ENCODE peak calls at places on chromosomes 11 and 22, in eight cellular contexts. One of them, this sample, is unnamed.

GRCh38 chr22:45096256-45096907 is 67.3 kb upstream of the NUP50 start:
- DNase-seq in SW 1271: no peak
- DNase-seq in stomach: peak
- DNase-seq in activated effector memory CD4-positive, alpha-beta T cell treated with anti-CD3 and anti-CD28 coated beads, Interleukin-2, amount 50 U/mL, for 16 hours: peak
- DNase-seq in MV-4-11: peak
- DNase-seq in T47D: peak
- DNase-seq in GM23248: peak
- DNase-seq in transverse colon: peak
- DNase-seq in this sample: no peak

GRCh38 chr11:16361108-16361869 is 4.9 kb upstream of the SOX6 start:
- DNase-seq in SW 1271: no peak
- DNase-seq in stomach: no peak
- DNase-seq in activated effector memory CD4-positive, alpha-beta T cell treated with anti-CD3 and anti-CD28 coated beads, Interleukin-2, amount 50 U/mL, for 16 hours: no peak
- DNase-seq in MV-4-11: no peak
- DNase-seq in T47D: no peak
- DNase-seq in GM23248: no peak
- DNase-seq in transverse colon: no peak
- DNase-seq in this sample: no peak

GRCh38 chr11:13448876-13449275 is 14.1 kb downstream of the BTBD10 start:
- DNase-seq in SW 1271: no peak
- DNase-seq in stomach: no peak
- DNase-seq in activated effector memory CD4-positive, alpha-beta T cell treated with anti-CD3 and anti-CD28 coated beads, Interleukin-2, amount 50 U/mL, for 16 hours: no peak
- DNase-seq in MV-4-11: peak
- DNase-seq in T47D: no peak
- DNase-seq in GM23248: peak
- DNase-seq in transverse colon: no peak
- DNase-seq in this sample: no peak

GRCh38 chr22:32876516-32876915 is 75.0 kb downstream of the TIMP3 start:
- DNase-seq in SW 1271: no peak
- DNase-seq in stomach: no peak
- DNase-seq in activated effector memory CD4-positive, alpha-beta T cell treated with anti-CD3 and anti-CD28 coated beads, Interleukin-2, amount 50 U/mL, for 16 hours: no peak
- DNase-seq in MV-4-11: no peak
- DNase-seq in T47D: no peak
- DNase-seq in GM23248: no peak
- DNase-seq in transverse colon: no peak
- DNase-seq in this sample: no peak

GRCh38 chr11:62832346-62833234 is at the start of gene TEX54:
- DNase-seq in SW 1271: no peak
- DNase-seq in stomach: peak
- DNase-seq in activated effector memory CD4-positive, alpha-beta T cell treated with anti-CD3 and anti-CD28 coated beads, Interleukin-2, amount 50 U/mL, for 16 hours: peak
- DNase-seq in MV-4-11: peak
- DNase-seq in T47D: no peak
- DNase-seq in GM23248: peak
- DNase-seq in transverse colon: peak
- DNase-seq in this sample: peak

GRCh38 chr22:17706451-17706900 is 67.8 kb downstream of the BID start:
- DNase-seq in SW 1271: peak
- DNase-seq in stomach: peak
- DNase-seq in activated effector memory CD4-positive, alpha-beta T cell treated with anti-CD3 and anti-CD28 coated beads, Interleukin-2, amount 50 U/mL, for 16 hours: peak
- DNase-seq in MV-4-11: peak
- DNase-seq in T47D: peak
- DNase-seq in GM23248: peak
- DNase-seq in transverse colon: peak
- DNase-seq in this sample: no peak

GRCh38 chr11:124801014-124801413 is 808 bp upstream of the MSANTD2 start:
- DNase-seq in SW 1271: no peak
- DNase-seq in stomach: no peak
- DNase-seq in activated effector memory CD4-positive, alpha-beta T cell treated with anti-CD3 and anti-CD28 coated beads, Interleukin-2, amount 50 U/mL, for 16 hours: no peak
- DNase-seq in MV-4-11: peak
- DNase-seq in T47D: no peak
- DNase-seq in GM23248: peak
- DNase-seq in transverse colon: no peak
- DNase-seq in this sample: no peak

GRCh38 chr11:23730307-23730998 is 766.4 kb upstream of the LUZP2 start:
- DNase-seq in SW 1271: no peak
- DNase-seq in stomach: no peak
- DNase-seq in activated effector memory CD4-positive, alpha-beta T cell treated with anti-CD3 and anti-CD28 coated beads, Interleukin-2, amount 50 U/mL, for 16 hours: no peak
- DNase-seq in MV-4-11: no peak
- DNase-seq in T47D: peak
- DNase-seq in GM23248: no peak
- DNase-seq in transverse colon: no peak
- DNase-seq in this sample: no peak

GRCh38 chr11:2484576-2485125 is 39.8 kb downstream of the KCNQ1 start:
- DNase-seq in SW 1271: no peak
- DNase-seq in stomach: no peak
- DNase-seq in activated effector memory CD4-positive, alpha-beta T cell treated with anti-CD3 and anti-CD28 coated beads, Interleukin-2, amount 50 U/mL, for 16 hours: no peak
- DNase-seq in MV-4-11: no peak
- DNase-seq in T47D: no peak
- DNase-seq in GM23248: no peak
- DNase-seq in transverse colon: no peak
- DNase-seq in this sample: peak

GRCh38 chr22:37229805-37230672 is 14.0 kb downstream of the RAC2 start:
- DNase-seq in SW 1271: no peak
- DNase-seq in stomach: peak
- DNase-seq in activated effector memory CD4-positive, alpha-beta T cell treated with anti-CD3 and anti-CD28 coated beads, Interleukin-2, amount 50 U/mL, for 16 hours: peak
- DNase-seq in MV-4-11: peak
- DNase-seq in T47D: no peak
- DNase-seq in GM23248: peak
- DNase-seq in transverse colon: peak
- DNase-seq in this sample: peak

GRCh38 chr22:38788016-38788415 is 5.9 kb downstream of the DNAL4 start:
- DNase-seq in SW 1271: no peak
- DNase-seq in stomach: no peak
- DNase-seq in activated effector memory CD4-positive, alpha-beta T cell treated with anti-CD3 and anti-CD28 coated beads, Interleukin-2, amount 50 U/mL, for 16 hours: no peak
- DNase-seq in MV-4-11: no peak
- DNase-seq in T47D: no peak
- DNase-seq in GM23248: peak
- DNase-seq in transverse colon: no peak
- DNase-seq in this sample: no peak

GRCh38 chr11:62130498-62131464 is 7.0 kb downstream of the INCENP start:
- DNase-seq in SW 1271: no peak
- DNase-seq in stomach: peak
- DNase-seq in activated effector memory CD4-positive, alpha-beta T cell treated with anti-CD3 and anti-CD28 coated beads, Interleukin-2, amount 50 U/mL, for 16 hours: peak
- DNase-seq in MV-4-11: peak
- DNase-seq in T47D: no peak
- DNase-seq in GM23248: no peak
- DNase-seq in transverse colon: no peak
- DNase-seq in this sample: peak

GRCh38 chr11:43268161-43268560 is 43.6 kb upstream of the API5 start:
- DNase-seq in SW 1271: no peak
- DNase-seq in stomach: peak
- DNase-seq in activated effector memory CD4-positive, alpha-beta T cell treated with anti-CD3 and anti-CD28 coated beads, Interleukin-2, amount 50 U/mL, for 16 hours: no peak
- DNase-seq in MV-4-11: no peak
- DNase-seq in T47D: no peak
- DNase-seq in GM23248: no peak
- DNase-seq in transverse colon: no peak
- DNase-seq in this sample: peak

GRCh38 chr11:26761382-26761781 is 39.5 kb upstream of the SLC5A12 start:
- DNase-seq in SW 1271: no peak
- DNase-seq in stomach: no peak
- DNase-seq in activated effector memory CD4-positive, alpha-beta T cell treated with anti-CD3 and anti-CD28 coated beads, Interleukin-2, amount 50 U/mL, for 16 hours: no peak
- DNase-seq in MV-4-11: no peak
- DNase-seq in T47D: no peak
- DNase-seq in GM23248: peak
- DNase-seq in transverse colon: no peak
- DNase-seq in this sample: no peak

GRCh38 chr11:62999649-63000048 is 14.9 kb upstream of the SLC22A6 start:
- DNase-seq in SW 1271: no peak
- DNase-seq in stomach: peak
- DNase-seq in activated effector memory CD4-positive, alpha-beta T cell treated with anti-CD3 and anti-CD28 coated beads, Interleukin-2, amount 50 U/mL, for 16 hours: no peak
- DNase-seq in MV-4-11: no peak
- DNase-seq in T47D: no peak
- DNase-seq in GM23248: no peak
- DNase-seq in transverse colon: no peak
- DNase-seq in this sample: no peak

GRCh38 chr11:78651923-78652602 is 77.4 kb upstream of the NARS2 start:
- DNase-seq in SW 1271: no peak
- DNase-seq in stomach: no peak
- DNase-seq in activated effector memory CD4-positive, alpha-beta T cell treated with anti-CD3 and anti-CD28 coated beads, Interleukin-2, amount 50 U/mL, for 16 hours: no peak
- DNase-seq in MV-4-11: no peak
- DNase-seq in T47D: no peak
- DNase-seq in GM23248: no peak
- DNase-seq in transverse colon: no peak
- DNase-seq in this sample: no peak

GRCh38 chr11:66289548-66290331 is 797 bp upstream of the YIF1A start:
- DNase-seq in SW 1271: no peak
- DNase-seq in stomach: peak
- DNase-seq in activated effector memory CD4-positive, alpha-beta T cell treated with anti-CD3 and anti-CD28 coated beads, Interleukin-2, amount 50 U/mL, for 16 hours: peak
- DNase-seq in MV-4-11: peak
- DNase-seq in T47D: peak
- DNase-seq in GM23248: peak
- DNase-seq in transverse colon: peak
- DNase-seq in this sample: peak

GRCh38 chr11:124098142-124098541 is 17.1 kb upstream of the VWA5A start:
- DNase-seq in SW 1271: no peak
- DNase-seq in stomach: no peak
- DNase-seq in activated effector memory CD4-positive, alpha-beta T cell treated with anti-CD3 and anti-CD28 coated beads, Interleukin-2, amount 50 U/mL, for 16 hours: no peak
- DNase-seq in MV-4-11: no peak
- DNase-seq in T47D: no peak
- DNase-seq in GM23248: no peak
- DNase-seq in transverse colon: no peak
- DNase-seq in this sample: no peak

GRCh38 chr11:118129475-118130196 is 23.0 kb downstream of the SCN4B start:
- DNase-seq in SW 1271: no peak
- DNase-seq in stomach: no peak
- DNase-seq in activated effector memory CD4-positive, alpha-beta T cell treated with anti-CD3 and anti-CD28 coated beads, Interleukin-2, amount 50 U/mL, for 16 hours: no peak
- DNase-seq in MV-4-11: peak
- DNase-seq in T47D: no peak
- DNase-seq in GM23248: no peak
- DNase-seq in transverse colon: no peak
- DNase-seq in this sample: no peak

GRCh38 chr11:120184371-120184945 is 26.4 kb upstream of the OAF start:
- DNase-seq in SW 1271: no peak
- DNase-seq in stomach: peak
- DNase-seq in activated effector memory CD4-positive, alpha-beta T cell treated with anti-CD3 and anti-CD28 coated beads, Interleukin-2, amount 50 U/mL, for 16 hours: peak
- DNase-seq in MV-4-11: no peak
- DNase-seq in T47D: no peak
- DNase-seq in GM23248: peak
- DNase-seq in transverse colon: no peak
- DNase-seq in this sample: peak

GRCh38 chr11:109267293-109268095 is 154.5 kb upstream of the C11orf87 start:
- DNase-seq in SW 1271: no peak
- DNase-seq in stomach: no peak
- DNase-seq in activated effector memory CD4-positive, alpha-beta T cell treated with anti-CD3 and anti-CD28 coated beads, Interleukin-2, amount 50 U/mL, for 16 hours: no peak
- DNase-seq in MV-4-11: peak
- DNase-seq in T47D: no peak
- DNase-seq in GM23248: peak
- DNase-seq in transverse colon: no peak
- DNase-seq in this sample: no peak

GRCh38 chr11:109033627-109034340 is 368.9 kb downstream of the DDX10 start:
- DNase-seq in SW 1271: no peak
- DNase-seq in stomach: no peak
- DNase-seq in activated effector memory CD4-positive, alpha-beta T cell treated with anti-CD3 and anti-CD28 coated beads, Interleukin-2, amount 50 U/mL, for 16 hours: no peak
- DNase-seq in MV-4-11: no peak
- DNase-seq in T47D: no peak
- DNase-seq in GM23248: peak
- DNase-seq in transverse colon: no peak
- DNase-seq in this sample: no peak

GRCh38 chr22:31056986-31057599 is 24.0 kb upstream of the SMTN start:
- DNase-seq in SW 1271: no peak
- DNase-seq in stomach: no peak
- DNase-seq in activated effector memory CD4-positive, alpha-beta T cell treated with anti-CD3 and anti-CD28 coated beads, Interleukin-2, amount 50 U/mL, for 16 hours: no peak
- DNase-seq in MV-4-11: no peak
- DNase-seq in T47D: no peak
- DNase-seq in GM23248: no peak
- DNase-seq in transverse colon: no peak
- DNase-seq in this sample: no peak

GRCh38 chr11:86644291-86644690 is 28.1 kb downstream of the ME3 start:
- DNase-seq in SW 1271: no peak
- DNase-seq in stomach: no peak
- DNase-seq in activated effector memory CD4-positive, alpha-beta T cell treated with anti-CD3 and anti-CD28 coated beads, Interleukin-2, amount 50 U/mL, for 16 hours: no peak
- DNase-seq in MV-4-11: peak
- DNase-seq in T47D: no peak
- DNase-seq in GM23248: peak
- DNase-seq in transverse colon: no peak
- DNase-seq in this sample: no peak

GRCh38 chr22:27627444-27627833 is 174.1 kb downstream of the MN1 start:
- DNase-seq in SW 1271: no peak
- DNase-seq in stomach: no peak
- DNase-seq in activated effector memory CD4-positive, alpha-beta T cell treated with anti-CD3 and anti-CD28 coated beads, Interleukin-2, amount 50 U/mL, for 16 hours: no peak
- DNase-seq in MV-4-11: peak
- DNase-seq in T47D: no peak
- DNase-seq in GM23248: peak
- DNase-seq in transverse colon: no peak
- DNase-seq in this sample: no peak

GRCh38 chr22:43035250-43035649 is 20.3 kb upstream of the PACSIN2 start:
- DNase-seq in SW 1271: no peak
- DNase-seq in stomach: no peak
- DNase-seq in activated effector memory CD4-positive, alpha-beta T cell treated with anti-CD3 and anti-CD28 coated beads, Interleukin-2, amount 50 U/mL, for 16 hours: no peak
- DNase-seq in MV-4-11: no peak
- DNase-seq in T47D: no peak
- DNase-seq in GM23248: no peak
- DNase-seq in transverse colon: no peak
- DNase-seq in this sample: no peak

GRCh38 chr22:33883961-33884808 is 36.1 kb downstream of the LARGE1 start:
- DNase-seq in SW 1271: no peak
- DNase-seq in stomach: no peak
- DNase-seq in activated effector memory CD4-positive, alpha-beta T cell treated with anti-CD3 and anti-CD28 coated beads, Interleukin-2, amount 50 U/mL, for 16 hours: no peak
- DNase-seq in MV-4-11: no peak
- DNase-seq in T47D: no peak
- DNase-seq in GM23248: no peak
- DNase-seq in transverse colon: no peak
- DNase-seq in this sample: peak

GRCh38 chr11:120125005-120125404 is 12.9 kb downstream of the TRIM29 start:
- DNase-seq in SW 1271: no peak
- DNase-seq in stomach: no peak
- DNase-seq in activated effector memory CD4-positive, alpha-beta T cell treated with anti-CD3 and anti-CD28 coated beads, Interleukin-2, amount 50 U/mL, for 16 hours: no peak
- DNase-seq in MV-4-11: no peak
- DNase-seq in T47D: no peak
- DNase-seq in GM23248: peak
- DNase-seq in transverse colon: peak
- DNase-seq in this sample: no peak

GRCh38 chr11:34161812-34162506 is 56.5 kb downstream of the NAT10 start:
- DNase-seq in SW 1271: no peak
- DNase-seq in stomach: no peak
- DNase-seq in activated effector memory CD4-positive, alpha-beta T cell treated with anti-CD3 and anti-CD28 coated beads, Interleukin-2, amount 50 U/mL, for 16 hours: peak
- DNase-seq in MV-4-11: no peak
- DNase-seq in T47D: no peak
- DNase-seq in GM23248: peak
- DNase-seq in transverse colon: no peak
- DNase-seq in this sample: no peak

GRCh38 chr22:44599084-44599483 is 101.1 kb upstream of the RTL6 start:
- DNase-seq in SW 1271: no peak
- DNase-seq in stomach: no peak
- DNase-seq in activated effector memory CD4-positive, alpha-beta T cell treated with anti-CD3 and anti-CD28 coated beads, Interleukin-2, amount 50 U/mL, for 16 hours: no peak
- DNase-seq in MV-4-11: no peak
- DNase-seq in T47D: no peak
- DNase-seq in GM23248: no peak
- DNase-seq in transverse colon: no peak
- DNase-seq in this sample: no peak

GRCh38 chr11:32309541-32310217 is 125.7 kb downstream of the WT1 start:
- DNase-seq in SW 1271: no peak
- DNase-seq in stomach: no peak
- DNase-seq in activated effector memory CD4-positive, alpha-beta T cell treated with anti-CD3 and anti-CD28 coated beads, Interleukin-2, amount 50 U/mL, for 16 hours: no peak
- DNase-seq in MV-4-11: no peak
- DNase-seq in T47D: no peak
- DNase-seq in GM23248: peak
- DNase-seq in transverse colon: no peak
- DNase-seq in this sample: no peak

GRCh38 chr22:48112687-48113521 is 1350.5 kb downstream of the TBC1D22A start:
- DNase-seq in SW 1271: no peak
- DNase-seq in stomach: no peak
- DNase-seq in activated effector memory CD4-positive, alpha-beta T cell treated with anti-CD3 and anti-CD28 coated beads, Interleukin-2, amount 50 U/mL, for 16 hours: no peak
- DNase-seq in MV-4-11: peak
- DNase-seq in T47D: no peak
- DNase-seq in GM23248: no peak
- DNase-seq in transverse colon: no peak
- DNase-seq in this sample: no peak

GRCh38 chr11:25449100-25449499 is 882.8 kb upstream of the ANO3 start:
- DNase-seq in SW 1271: no peak
- DNase-seq in stomach: no peak
- DNase-seq in activated effector memory CD4-positive, alpha-beta T cell treated with anti-CD3 and anti-CD28 coated beads, Interleukin-2, amount 50 U/mL, for 16 hours: no peak
- DNase-seq in MV-4-11: no peak
- DNase-seq in T47D: no peak
- DNase-seq in GM23248: no peak
- DNase-seq in transverse colon: no peak
- DNase-seq in this sample: no peak

GRCh38 chr11:86482684-86483083 is 108.0 kb downstream of the CCDC81 start:
- DNase-seq in SW 1271: no peak
- DNase-seq in stomach: no peak
- DNase-seq in activated effector memory CD4-positive, alpha-beta T cell treated with anti-CD3 and anti-CD28 coated beads, Interleukin-2, amount 50 U/mL, for 16 hours: no peak
- DNase-seq in MV-4-11: no peak
- DNase-seq in T47D: no peak
- DNase-seq in GM23248: no peak
- DNase-seq in transverse colon: no peak
- DNase-seq in this sample: no peak